ENCODE peak calls at places on chromosome 16, in eight cellular contexts. Z is adrenal gland; L is neural progenitor cell; G is epithelial cell of esophagus; B is transverse colon; W is uterus; U is PC-3; T is CD8-positive, alpha-beta T cell. V is an unnamed sample.

GRCh38 chr16:16021988-16022682 is 72.7 kb downstream of the ABCC1 start:
- DNase-seq in Z (peak), L (peak), G (peak), B (peak), W (peak), U (peak), T (no peak), V (no peak)

GRCh38 chr16:57859331-57859730 is 57.0 kb upstream of the KIFC3 start:
- DNase-seq in Z (no peak), L (peak), G (peak), B (no peak), W (no peak), U (peak), T (no peak), V (no peak)

GRCh38 chr16:7025616-7026190 is 306.9 kb upstream of the RBFOX1 start:
- DNase-seq in Z (peak), L (peak), G (peak), B (peak), W (peak), U (peak), T (no peak), V (peak)

GRCh38 chr16:47732122-47732805 is 271.1 kb downstream of the PHKB start:
- DNase-seq in Z (no peak), L (no peak), G (peak), B (no peak), W (no peak), U (peak), T (no peak), V (no peak)

GRCh38 chr16:85428899-85429775 is 184.0 kb upstream of the GSE1 start:
- DNase-seq in Z (no peak), L (no peak), G (no peak), B (no peak), W (no peak), U (no peak), T (no peak), V (no peak)

GRCh38 chr16:16073884-16074781 is 124.7 kb downstream of the ABCC1 start:
- DNase-seq in Z (no peak), L (peak), G (no peak), B (peak), W (no peak), U (no peak), T (no peak), V (no peak)

GRCh38 chr16:7443108-7443507 is 110.5 kb downstream of the RBFOX1 start:
- DNase-seq in Z (no peak), L (no peak), G (no peak), B (no peak), W (no peak), U (no peak), T (no peak), V (no peak)

GRCh38 chr16:24146523-24146922 is 109.6 kb upstream of the CACNG3 start:
- DNase-seq in Z (no peak), L (no peak), G (no peak), B (no peak), W (no peak), U (no peak), T (no peak), V (no peak)

GRCh38 chr16:85451646-85452363 is 161.3 kb upstream of the GSE1 start:
- DNase-seq in Z (no peak), L (no peak), G (no peak), B (no peak), W (no peak), U (no peak), T (no peak), V (no peak)

GRCh38 chr16:77234611-77235010 is 35.4 kb downstream of the SYCE1L start:
- DNase-seq in Z (no peak), L (peak), G (peak), B (no peak), W (no peak), U (peak), T (no peak), V (no peak)

GRCh38 chr16:88376835-88377726 is 5.7 kb upstream of the ZNF469 start:
- DNase-seq in Z (peak), L (no peak), G (no peak), B (no peak), W (no peak), U (no peak), T (no peak), V (no peak)

GRCh38 chr16:12584488-12585233 is 219.0 kb downstream of the CPPED1 start:
- DNase-seq in Z (no peak), L (no peak), G (no peak), B (no peak), W (peak), U (no peak), T (no peak), V (no peak)

GRCh38 chr16:88352261-88353200 is 30.2 kb upstream of the ZNF469 start:
- DNase-seq in Z (peak), L (no peak), G (peak), B (no peak), W (no peak), U (peak), T (no peak), V (no peak)

GRCh38 chr16:89047331-89048086 is 46.1 kb upstream of the ACSF3 start:
- DNase-seq in Z (no peak), L (no peak), G (no peak), B (no peak), W (no peak), U (no peak), T (peak), V (no peak)

GRCh38 chr16:88478115-88478514 is 25.0 kb downstream of the ZFPM1 start:
- DNase-seq in Z (no peak), L (no peak), G (no peak), B (no peak), W (no peak), U (no peak), T (peak), V (no peak)

GRCh38 chr16:66996324-66996982 is 8.1 kb downstream of the CES4A start:
- DNase-seq in Z (peak), L (no peak), G (peak), B (no peak), W (peak), U (peak), T (no peak), V (no peak)

GRCh38 chr16:2033057-2033911 is 6.6 kb downstream of the NHERF2 start:
- DNase-seq in Z (peak), L (peak), G (no peak), B (peak), W (peak), U (peak), T (no peak), V (no peak)

GRCh38 chr16:27973678-27974077 is 89.8 kb downstream of the GSG1L start:
- DNase-seq in Z (no peak), L (no peak), G (no peak), B (no peak), W (no peak), U (no peak), T (no peak), V (no peak)
- TF ChIP-seq CTCF in Z (no peak), L (peak), G (no peak), B (no peak), W (no peak), U (no peak), T (no peak), V (no peak)

GRCh38 chr16:65740716-65741115 is 618.9 kb upstream of the CDH11 start:
- DNase-seq in Z (no peak), L (no peak), G (no peak), B (no peak), W (no peak), U (no peak), T (no peak), V (no peak)

GRCh38 chr16:65733706-65734105 is 611.8 kb upstream of the CDH11 start:
- DNase-seq in Z (no peak), L (no peak), G (peak), B (no peak), W (no peak), U (no peak), T (no peak), V (no peak)

GRCh38 chr16:65743558-65743957 is 621.7 kb upstream of the CDH11 start:
- DNase-seq in Z (no peak), L (no peak), G (no peak), B (no peak), W (no peak), U (no peak), T (no peak), V (no peak)

GRCh38 chr16:65739518-65739917 is 617.7 kb upstream of the CDH11 start:
- DNase-seq in Z (no peak), L (no peak), G (no peak), B (no peak), W (no peak), U (no peak), T (no peak), V (no peak)

GRCh38 chr16:65737831-65738230 is 616.0 kb upstream of the CDH11 start:
- DNase-seq in Z (no peak), L (peak), G (no peak), B (no peak), W (no peak), U (no peak), T (no peak), V (no peak)
- TF ChIP-seq CTCF in Z (no peak), L (peak), G (no peak), B (no peak), W (no peak), U (no peak), T (no peak), V (no peak)

DNA sequence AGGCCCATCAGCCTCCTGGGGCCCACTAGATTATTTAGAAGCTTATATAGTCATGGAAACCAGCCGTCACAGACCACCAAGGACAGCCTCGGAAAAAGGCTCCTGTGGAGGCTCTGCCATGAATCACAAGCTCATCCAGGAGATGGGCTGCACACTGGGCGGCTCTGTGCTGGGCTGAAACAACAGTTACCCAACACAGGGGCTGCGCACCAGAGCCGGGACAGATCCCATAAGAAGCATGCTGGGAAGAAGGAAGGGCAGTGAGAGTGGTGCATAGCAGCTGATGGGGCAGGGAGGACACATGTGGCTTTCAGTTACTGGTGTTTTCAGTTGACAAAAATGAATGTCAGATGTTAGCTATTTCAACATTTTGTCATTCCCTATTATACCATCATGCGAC is 67.7 kb upstream of the GSG1L start:
- DNase-seq in Z (no peak), L (no peak), G (no peak), B (no peak), W (no peak), U (no peak), T (no peak), V (no peak)
- TF ChIP-seq CTCF in Z (no peak), L (no peak), G (no peak), B (no peak), W (no peak), U (no peak), T (no peak), V (no peak)

DNA sequence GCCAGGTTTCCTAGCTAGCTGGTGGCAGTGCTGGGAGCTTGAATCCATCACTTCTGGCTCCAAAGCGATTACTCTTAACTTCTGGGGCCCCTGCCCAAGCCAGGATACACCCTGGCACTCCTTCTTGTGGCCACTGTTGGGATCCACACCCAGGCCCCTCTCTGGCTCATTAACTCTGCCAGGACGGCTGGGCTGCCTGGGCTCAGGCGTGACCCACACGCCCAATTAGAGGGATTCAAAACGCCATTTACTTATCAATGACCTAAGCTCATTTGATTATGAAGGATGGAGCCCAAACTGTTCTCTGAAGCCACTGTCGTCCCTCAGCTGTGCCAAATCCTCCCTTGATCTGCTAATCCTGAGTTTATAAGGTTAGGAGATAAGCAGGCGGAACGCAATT is 79.7 kb upstream of the BRD7 start:
- DNase-seq in Z (no peak), L (peak), G (no peak), B (no peak), W (no peak), U (no peak), T (no peak), V (no peak)
- TF ChIP-seq CTCF in Z (no peak), L (peak), G (peak), B (no peak), W (no peak), U (no peak), T (no peak), V (no peak)

DNA sequence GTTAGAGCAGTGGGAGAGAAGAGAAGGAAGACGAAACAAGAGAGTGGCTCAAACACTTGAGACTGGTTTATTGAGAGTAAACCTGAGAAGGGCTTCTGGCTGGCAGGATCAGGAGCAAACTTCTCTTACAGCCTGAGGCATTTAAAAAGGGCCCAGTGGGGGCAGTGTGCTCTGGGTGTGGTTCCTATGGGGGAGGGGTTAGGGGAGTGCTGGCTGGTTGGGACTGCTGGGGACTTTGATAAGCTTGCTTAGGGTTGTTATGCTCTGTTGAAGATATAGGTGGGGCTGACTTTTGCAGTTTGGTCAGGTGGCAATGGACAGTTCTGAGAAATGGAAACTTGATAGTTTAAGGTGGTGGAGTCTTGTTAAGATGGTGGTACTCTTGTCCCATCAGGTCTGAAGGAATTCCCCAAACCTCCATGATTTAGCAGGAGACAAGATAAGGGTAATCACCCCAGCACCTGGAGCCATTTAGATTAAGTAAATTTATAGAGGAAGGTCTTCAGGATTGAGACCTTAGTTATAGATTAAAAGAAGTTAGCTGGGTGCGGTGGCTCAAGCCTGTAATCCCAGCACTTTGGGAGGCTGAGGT is 79.3 kb downstream of the EMP2 start:
- DNase-seq in Z (no peak), L (no peak), G (no peak), B (no peak), W (no peak), U (no peak), T (no peak), V (no peak)
- TF ChIP-seq CTCF in Z (no peak), L (no peak), G (no peak), B (no peak), W (no peak), U (no peak), T (no peak), V (no peak)

GRCh38 chr16:25176136-25176535 is 40.6 kb upstream of the AQP8 start:
- DNase-seq in Z (no peak), L (no peak), G (no peak), B (no peak), W (no peak), U (no peak), T (no peak), V (no peak)
- TF ChIP-seq CTCF in Z (no peak), L (no peak), G (no peak), B (no peak), W (no peak), U (no peak), T (no peak), V (no peak)